ENCODE peak calls at places on chromosomes 2 and 18, in eight cellular contexts. One of them, this sample, is unnamed.

GRCh38 chr18:56721031-56721430 is 69.9 kb downstream of the WDR7 start:
- DNase-seq in NCI-H510A treated with DMSO at 0.1 percent for 48 hours: no peak
- DNase-seq in NCI-H1930: no peak
- DNase-seq in stimulated activated naive CD8-positive, alpha-beta T cell treated with anti-CD3 and anti-CD28 coated beads, Interleukin-15, amount 100 ng/mL, for 72 hours: no peak
- DNase-seq in upper lobe of left lung: no peak
- DNase-seq in NCI-H774: no peak
- DNase-seq in mucosa of descending colon: no peak
- DNase-seq in ovary: no peak
- DNase-seq in this sample: no peak

GRCh38 chr2:84832772-84833461 is 48.0 kb downstream of the TRABD2A start:
- DNase-seq in NCI-H1930: no peak
- DNase-seq in ovary: no peak
- DNase-seq in mucosa of descending colon: no peak
- DNase-seq in stimulated activated naive CD8-positive, alpha-beta T cell treated with anti-CD3 and anti-CD28 coated beads, Interleukin-15, amount 100 ng/mL, for 72 hours: no peak
- DNase-seq in NCI-H510A treated with DMSO at 0.1 percent for 48 hours: no peak
- DNase-seq in NCI-H774: no peak
- DNase-seq in upper lobe of left lung: no peak
- DNase-seq in this sample: no peak

GRCh38 chr2:62874881-62875383 is 169.4 kb downstream of the EHBP1 start:
- DNase-seq in NCI-H774: no peak
- DNase-seq in ovary: no peak
- DNase-seq in NCI-H510A treated with DMSO at 0.1 percent for 48 hours: no peak
- DNase-seq in NCI-H1930: no peak
- DNase-seq in upper lobe of left lung: peak
- DNase-seq in mucosa of descending colon: no peak
- DNase-seq in stimulated activated naive CD8-positive, alpha-beta T cell treated with anti-CD3 and anti-CD28 coated beads, Interleukin-15, amount 100 ng/mL, for 72 hours: no peak
- DNase-seq in this sample: no peak

GRCh38 chr2:182365855-182366254 is 61.0 kb downstream of the PDE1A start:
- DNase-seq in mucosa of descending colon: no peak
- DNase-seq in upper lobe of left lung: no peak
- DNase-seq in ovary: no peak
- DNase-seq in NCI-H1930: no peak
- DNase-seq in stimulated activated naive CD8-positive, alpha-beta T cell treated with anti-CD3 and anti-CD28 coated beads, Interleukin-15, amount 100 ng/mL, for 72 hours: no peak
- DNase-seq in NCI-H510A treated with DMSO at 0.1 percent for 48 hours: no peak
- DNase-seq in NCI-H774: no peak
- DNase-seq in this sample: no peak

GRCh38 chr2:47437287-47437686 is 34.3 kb downstream of the MSH2 start:
- DNase-seq in stimulated activated naive CD8-positive, alpha-beta T cell treated with anti-CD3 and anti-CD28 coated beads, Interleukin-15, amount 100 ng/mL, for 72 hours: no peak
- DNase-seq in ovary: no peak
- DNase-seq in NCI-H510A treated with DMSO at 0.1 percent for 48 hours: peak
- DNase-seq in NCI-H774: no peak
- DNase-seq in NCI-H1930: peak
- DNase-seq in mucosa of descending colon: no peak
- DNase-seq in upper lobe of left lung: no peak
- DNase-seq in this sample: no peak

GRCh38 chr18:73790582-73790981 is 357.1 kb downstream of the FBXO15 start:
- DNase-seq in NCI-H510A treated with DMSO at 0.1 percent for 48 hours: no peak
- DNase-seq in NCI-H774: no peak
- DNase-seq in NCI-H1930: no peak
- DNase-seq in ovary: no peak
- DNase-seq in mucosa of descending colon: no peak
- DNase-seq in upper lobe of left lung: no peak
- DNase-seq in stimulated activated naive CD8-positive, alpha-beta T cell treated with anti-CD3 and anti-CD28 coated beads, Interleukin-15, amount 100 ng/mL, for 72 hours: no peak
- DNase-seq in this sample: no peak

GRCh38 chr2:236872971-236873370 is 212.7 kb upstream of the COPS8 start:
- DNase-seq in NCI-H510A treated with DMSO at 0.1 percent for 48 hours: no peak
- DNase-seq in NCI-H1930: no peak
- DNase-seq in ovary: no peak
- DNase-seq in NCI-H774: no peak
- DNase-seq in stimulated activated naive CD8-positive, alpha-beta T cell treated with anti-CD3 and anti-CD28 coated beads, Interleukin-15, amount 100 ng/mL, for 72 hours: no peak
- DNase-seq in upper lobe of left lung: no peak
- DNase-seq in mucosa of descending colon: no peak
- DNase-seq in this sample: no peak

GRCh38 chr2:105853354-105854088 is 108.8 kb downstream of the NCK2 start:
- DNase-seq in NCI-H774: no peak
- DNase-seq in stimulated activated naive CD8-positive, alpha-beta T cell treated with anti-CD3 and anti-CD28 coated beads, Interleukin-15, amount 100 ng/mL, for 72 hours: no peak
- DNase-seq in ovary: no peak
- DNase-seq in mucosa of descending colon: no peak
- DNase-seq in upper lobe of left lung: no peak
- DNase-seq in NCI-H1930: no peak
- DNase-seq in NCI-H510A treated with DMSO at 0.1 percent for 48 hours: peak
- DNase-seq in this sample: no peak

GRCh38 chr2:200177971-200178911 is 128.3 kb upstream of the SPATS2L start:
- DNase-seq in NCI-H774: no peak
- DNase-seq in ovary: peak
- DNase-seq in upper lobe of left lung: no peak
- DNase-seq in NCI-H1930: no peak
- DNase-seq in mucosa of descending colon: no peak
- DNase-seq in NCI-H510A treated with DMSO at 0.1 percent for 48 hours: no peak
- DNase-seq in stimulated activated naive CD8-positive, alpha-beta T cell treated with anti-CD3 and anti-CD28 coated beads, Interleukin-15, amount 100 ng/mL, for 72 hours: no peak
- DNase-seq in this sample: no peak

GRCh38 chr2:62014102-62014501 is 108.6 kb downstream of the COMMD1 start:
- DNase-seq in mucosa of descending colon: peak
- DNase-seq in NCI-H774: no peak
- DNase-seq in NCI-H510A treated with DMSO at 0.1 percent for 48 hours: no peak
- DNase-seq in stimulated activated naive CD8-positive, alpha-beta T cell treated with anti-CD3 and anti-CD28 coated beads, Interleukin-15, amount 100 ng/mL, for 72 hours: no peak
- DNase-seq in upper lobe of left lung: no peak
- DNase-seq in NCI-H1930: no peak
- DNase-seq in ovary: peak
- DNase-seq in this sample: no peak

GRCh38 chr2:79622508-79622907 is 109.7 kb downstream of the CTNNA2 start:
- DNase-seq in mucosa of descending colon: no peak
- DNase-seq in NCI-H774: no peak
- DNase-seq in stimulated activated naive CD8-positive, alpha-beta T cell treated with anti-CD3 and anti-CD28 coated beads, Interleukin-15, amount 100 ng/mL, for 72 hours: no peak
- DNase-seq in NCI-H1930: no peak
- DNase-seq in NCI-H510A treated with DMSO at 0.1 percent for 48 hours: no peak
- DNase-seq in ovary: no peak
- DNase-seq in upper lobe of left lung: no peak
- DNase-seq in this sample: no peak

GRCh38 chr2:173075056-173075780 is 428 bp upstream of the MAP3K20 start:
- DNase-seq in NCI-H1930: no peak
- DNase-seq in mucosa of descending colon: no peak
- DNase-seq in upper lobe of left lung: no peak
- DNase-seq in ovary: no peak
- DNase-seq in NCI-H774: no peak
- DNase-seq in NCI-H510A treated with DMSO at 0.1 percent for 48 hours: peak
- DNase-seq in stimulated activated naive CD8-positive, alpha-beta T cell treated with anti-CD3 and anti-CD28 coated beads, Interleukin-15, amount 100 ng/mL, for 72 hours: no peak
- DNase-seq in this sample: no peak

GRCh38 chr2:33373986-33374385 is 102.5 kb upstream of the RASGRP3 start:
- DNase-seq in upper lobe of left lung: no peak
- DNase-seq in mucosa of descending colon: no peak
- DNase-seq in ovary: no peak
- DNase-seq in NCI-H774: no peak
- DNase-seq in NCI-H1930: no peak
- DNase-seq in NCI-H510A treated with DMSO at 0.1 percent for 48 hours: no peak
- DNase-seq in stimulated activated naive CD8-positive, alpha-beta T cell treated with anti-CD3 and anti-CD28 coated beads, Interleukin-15, amount 100 ng/mL, for 72 hours: no peak
- DNase-seq in this sample: no peak

GRCh38 chr2:174595904-174596397 is 1.7 kb downstream of the WIPF1 start:
- DNase-seq in ovary: no peak
- DNase-seq in NCI-H510A treated with DMSO at 0.1 percent for 48 hours: no peak
- DNase-seq in stimulated activated naive CD8-positive, alpha-beta T cell treated with anti-CD3 and anti-CD28 coated beads, Interleukin-15, amount 100 ng/mL, for 72 hours: no peak
- DNase-seq in NCI-H1930: no peak
- DNase-seq in upper lobe of left lung: no peak
- DNase-seq in NCI-H774: no peak
- DNase-seq in mucosa of descending colon: no peak
- DNase-seq in this sample: no peak

GRCh38 chr18:69487488-69488394 is 87.1 kb downstream of the DOK6 start:
- DNase-seq in NCI-H1930: no peak
- DNase-seq in NCI-H774: no peak
- DNase-seq in ovary: no peak
- DNase-seq in stimulated activated naive CD8-positive, alpha-beta T cell treated with anti-CD3 and anti-CD28 coated beads, Interleukin-15, amount 100 ng/mL, for 72 hours: no peak
- DNase-seq in upper lobe of left lung: no peak
- DNase-seq in mucosa of descending colon: no peak
- DNase-seq in NCI-H510A treated with DMSO at 0.1 percent for 48 hours: no peak
- DNase-seq in this sample: no peak

GRCh38 chr2:224333631-224334030 is 68.3 kb downstream of the FAM124B start:
- DNase-seq in stimulated activated naive CD8-positive, alpha-beta T cell treated with anti-CD3 and anti-CD28 coated beads, Interleukin-15, amount 100 ng/mL, for 72 hours: no peak
- DNase-seq in mucosa of descending colon: no peak
- DNase-seq in NCI-H1930: no peak
- DNase-seq in ovary: no peak
- DNase-seq in NCI-H510A treated with DMSO at 0.1 percent for 48 hours: no peak
- DNase-seq in upper lobe of left lung: no peak
- DNase-seq in NCI-H774: no peak
- DNase-seq in this sample: no peak

GRCh38 chr2:42385225-42385624 is 24.2 kb upstream of the COX7A2L start:
- DNase-seq in NCI-H510A treated with DMSO at 0.1 percent for 48 hours: peak
- DNase-seq in upper lobe of left lung: no peak
- DNase-seq in ovary: no peak
- DNase-seq in NCI-H774: no peak
- DNase-seq in mucosa of descending colon: peak
- DNase-seq in stimulated activated naive CD8-positive, alpha-beta T cell treated with anti-CD3 and anti-CD28 coated beads, Interleukin-15, amount 100 ng/mL, for 72 hours: no peak
- DNase-seq in NCI-H1930: peak
- DNase-seq in this sample: no peak

GRCh38 chr2:45813003-45813601 is 161.6 kb downstream of the PRKCE start:
- DNase-seq in NCI-H510A treated with DMSO at 0.1 percent for 48 hours: peak
- DNase-seq in stimulated activated naive CD8-positive, alpha-beta T cell treated with anti-CD3 and anti-CD28 coated beads, Interleukin-15, amount 100 ng/mL, for 72 hours: no peak
- DNase-seq in mucosa of descending colon: no peak
- DNase-seq in ovary: no peak
- DNase-seq in upper lobe of left lung: no peak
- DNase-seq in NCI-H774: no peak
- DNase-seq in NCI-H1930: no peak
- DNase-seq in this sample: peak

GRCh38 chr2:241344925-241345651 is 11.0 kb upstream of the FARP2 start:
- DNase-seq in NCI-H1930: no peak
- DNase-seq in NCI-H510A treated with DMSO at 0.1 percent for 48 hours: no peak
- DNase-seq in NCI-H774: no peak
- DNase-seq in mucosa of descending colon: no peak
- DNase-seq in ovary: no peak
- DNase-seq in upper lobe of left lung: no peak
- DNase-seq in stimulated activated naive CD8-positive, alpha-beta T cell treated with anti-CD3 and anti-CD28 coated beads, Interleukin-15, amount 100 ng/mL, for 72 hours: no peak
- DNase-seq in this sample: no peak

GRCh38 chr2:74181739-74182138 is 3.1 kb upstream of the MOB1A start:
- DNase-seq in ovary: no peak
- DNase-seq in NCI-H1930: no peak
- DNase-seq in NCI-H510A treated with DMSO at 0.1 percent for 48 hours: no peak
- DNase-seq in upper lobe of left lung: no peak
- DNase-seq in stimulated activated naive CD8-positive, alpha-beta T cell treated with anti-CD3 and anti-CD28 coated beads, Interleukin-15, amount 100 ng/mL, for 72 hours: no peak
- DNase-seq in mucosa of descending colon: no peak
- DNase-seq in NCI-H774: no peak
- DNase-seq in this sample: no peak

GRCh38 chr2:24432121-24432520 is 58.9 kb upstream of the NCOA1 start:
- DNase-seq in NCI-H1930: no peak
- DNase-seq in mucosa of descending colon: no peak
- DNase-seq in stimulated activated naive CD8-positive, alpha-beta T cell treated with anti-CD3 and anti-CD28 coated beads, Interleukin-15, amount 100 ng/mL, for 72 hours: no peak
- DNase-seq in NCI-H510A treated with DMSO at 0.1 percent for 48 hours: no peak
- DNase-seq in upper lobe of left lung: no peak
- DNase-seq in NCI-H774: no peak
- DNase-seq in ovary: no peak
- DNase-seq in this sample: no peak

GRCh38 chr18:41618135-41618534 is 336.9 kb upstream of the PIK3C3 start:
- DNase-seq in upper lobe of left lung: no peak
- DNase-seq in mucosa of descending colon: no peak
- DNase-seq in NCI-H510A treated with DMSO at 0.1 percent for 48 hours: no peak
- DNase-seq in NCI-H1930: peak
- DNase-seq in stimulated activated naive CD8-positive, alpha-beta T cell treated with anti-CD3 and anti-CD28 coated beads, Interleukin-15, amount 100 ng/mL, for 72 hours: no peak
- DNase-seq in ovary: no peak
- DNase-seq in NCI-H774: no peak
- DNase-seq in this sample: no peak

GRCh38 chr2:199488772-199489400 is 31.1 kb upstream of the SATB2 start:
- DNase-seq in stimulated activated naive CD8-positive, alpha-beta T cell treated with anti-CD3 and anti-CD28 coated beads, Interleukin-15, amount 100 ng/mL, for 72 hours: peak
- DNase-seq in mucosa of descending colon: peak
- DNase-seq in NCI-H510A treated with DMSO at 0.1 percent for 48 hours: peak
- DNase-seq in NCI-H774: peak
- DNase-seq in upper lobe of left lung: no peak
- DNase-seq in ovary: peak
- DNase-seq in NCI-H1930: peak
- DNase-seq in this sample: peak

GRCh38 chr2:43459455-43459854 is 136.4 kb downstream of the THADA start:
- DNase-seq in ovary: no peak
- DNase-seq in upper lobe of left lung: no peak
- DNase-seq in mucosa of descending colon: no peak
- DNase-seq in NCI-H774: no peak
- DNase-seq in NCI-H1930: no peak
- DNase-seq in stimulated activated naive CD8-positive, alpha-beta T cell treated with anti-CD3 and anti-CD28 coated beads, Interleukin-15, amount 100 ng/mL, for 72 hours: no peak
- DNase-seq in NCI-H510A treated with DMSO at 0.1 percent for 48 hours: no peak
- DNase-seq in this sample: no peak

GRCh38 chr2:8680931-8681760 is 710 bp upstream of the ID2 start:
- DNase-seq in NCI-H1930: peak
- DNase-seq in NCI-H510A treated with DMSO at 0.1 percent for 48 hours: peak
- DNase-seq in mucosa of descending colon: peak
- DNase-seq in NCI-H774: peak
- DNase-seq in upper lobe of left lung: no peak
- DNase-seq in stimulated activated naive CD8-positive, alpha-beta T cell treated with anti-CD3 and anti-CD28 coated beads, Interleukin-15, amount 100 ng/mL, for 72 hours: peak
- DNase-seq in ovary: peak
- DNase-seq in this sample: no peak